ENCODE peak calls at places on chromosomes 4 and X, in six cellular contexts. E is brain microvascular endothelial cell, C is fibroblast of lung, B is D341Med, I is B cell, L is NCI-H460. A is an unnamed sample.

GRCh38 chr4:79763486-79764075 is 309.4 kb downstream of the ANTXR2 start:
- DNase-seq in L (no peak), C (no peak), I (no peak), E (no peak), B (no peak), A (no peak)

GRCh38 chr4:2931765-2932560 is 31.2 kb downstream of the NOP14 start:
- DNase-seq in E (no peak), C (no peak), I (peak), B (no peak), L (no peak), A (no peak)

GRCh38 chr4:142582340-142582739 is 263.8 kb downstream of the INPP4B start:
- DNase-seq in E (no peak), L (no peak), B (no peak), I (no peak), C (no peak), A (no peak)

GRCh38 chr4:52645315-52645714 is 13.8 kb downstream of the USP46 start:
- DNase-seq in L (no peak), I (peak), E (no peak), C (no peak), B (no peak), A (no peak)

GRCh38 chr4:101938836-101939235 is 148.3 kb downstream of the BANK1 start:
- DNase-seq in C (peak), E (no peak), L (no peak), B (no peak), I (no peak), A (no peak)

GRCh38 chr4:176187610-176188009 is 7.8 kb downstream of the SPATA4 start:
- DNase-seq in E (no peak), L (no peak), C (peak), I (no peak), B (no peak), A (peak)

GRCh38 chr4:151359576-151359975 is 34.2 kb upstream of the SH3D19 start:
- DNase-seq in C (no peak), E (no peak), L (no peak), I (no peak), B (no peak), A (no peak)

GRCh38 chr4:23009093-23009492 is 316.4 kb downstream of the GBA3 start:
- DNase-seq in E (no peak), B (no peak), I (no peak), L (no peak), C (no peak), A (no peak)

GRCh38 chr4:7904942-7905341 is 34.7 kb downstream of the AFAP1 start:
- DNase-seq in C (peak), E (peak), L (no peak), I (no peak), B (no peak), A (peak)

GRCh38 chr4:182582245-182582644 is 334.9 kb downstream of the DCTD start:
- DNase-seq in L (no peak), B (peak), I (no peak), C (no peak), E (no peak), A (no peak)

GRCh38 chr4:91840359-91840758 is 463.4 kb upstream of the GRID2 start:
- DNase-seq in E (no peak), B (no peak), C (no peak), L (no peak), I (no peak), A (no peak)

GRCh38 chrX:10217218-10217617 is 60.4 kb downstream of the CLCN4 start:
- DNase-seq in B (no peak), E (no peak), I (no peak), C (no peak), L (no peak), A (no peak)

GRCh38 chrX:115023139-115023538 is 5.7 kb upstream of the IL13RA2 start:
- DNase-seq in C (peak), I (no peak), E (peak), L (peak), B (no peak), A (peak)

GRCh38 chrX:107979534-107979933 is 2.6 kb downstream of the TEX13B start:
- DNase-seq in E (no peak), C (no peak), L (no peak), I (no peak), B (no peak), A (no peak)

GRCh38 chr4:185997287-185997686 is 71.7 kb upstream of the TLR3 start:
- DNase-seq in B (no peak), I (no peak), C (no peak), L (no peak), E (no peak), A (no peak)

GRCh38 chr4:163343604-163344146 is at the start of gene NPY5R:
- DNase-seq in E (no peak), I (no peak), B (no peak), L (no peak), C (no peak), A (no peak)

GRCh38 chr4:128461300-128462103 is 173.9 kb upstream of the PGRMC2 start:
- DNase-seq in C (peak), I (no peak), L (peak), B (peak), E (peak), A (peak)

GRCh38 chrX:27254663-27255062 is 208.5 kb downstream of the PPP4R3C start:
- DNase-seq in L (no peak), I (no peak), E (no peak), C (no peak), B (no peak), A (no peak)

GRCh38 chr4:38086515-38087226 is 126.5 kb downstream of the PTTG2 start:
- DNase-seq in L (no peak), E (no peak), I (no peak), B (no peak), C (no peak), A (no peak)